ENCODE peak calls at places on chromosomes 5 and 9, in five cellular contexts. S is GM12878, D is upper lobe of left lung, H is A549, C is HepG2. V is an unnamed sample.

GRCh38 chr5:107450531-107450930 is 220.2 kb downstream of the EFNA5 start:
- ATAC-seq in S (peak; percentile 26), D (no peak), H (no peak), C (no peak), V (no peak)

GRCh38 chr9:137085918-137086530 is 761 bp upstream of the MAN1B1 start:
- ATAC-seq in S (peak; percentile 3), D (peak; percentile 1), H (peak; percentile 30), C (peak; percentile 51), V (peak; percentile 15)

GRCh38 chr9:130466537-130467217 is 21.9 kb downstream of the ASS1 start:
- ATAC-seq in S (no peak), D (no peak), H (no peak), C (peak; percentile 17), V (no peak)

GRCh38 chr9:131585375-131585774 is 40.1 kb downstream of the PRRT1B start:
- ATAC-seq in S (peak; percentile 71), D (no peak), H (no peak), C (no peak), V (no peak)

GRCh38 chr9:95852059-95853032 is 23.1 kb upstream of the ERCC6L2 start:
- ATAC-seq in S (peak; percentile 94), D (no peak), H (no peak), C (no peak), V (no peak)

GRCh38 chr9:36207016-36207415 is 16.3 kb downstream of the CLTA start:
- ATAC-seq in S (no peak), D (no peak), H (no peak), C (peak; percentile 40), V (no peak)

GRCh38 chr9:37974506-37975173 is 70.7 kb upstream of the SLC25A51 start:
- ATAC-seq in S (no peak), D (no peak), H (peak; percentile 69), C (no peak), V (no peak)

GRCh38 chr9:124870723-124871122 is 8.8 kb downstream of the ARPC5L start:
- ATAC-seq in S (peak; percentile 2), D (no peak), H (no peak), C (no peak), V (no peak)

GRCh38 chr9:87799503-87799902 is 73.6 kb downstream of the CTSL start:
- ATAC-seq in S (no peak), D (no peak), H (no peak), C (no peak), V (no peak)

GRCh38 chr5:32771037-32771436 is 59.9 kb downstream of the NPR3 start:
- ATAC-seq in S (no peak), D (no peak), H (no peak), C (no peak), V (no peak)

GRCh38 chr5:158573829-158574228 is 525.9 kb downstream of the EBF1 start:
- ATAC-seq in S (no peak), D (no peak), H (no peak), C (no peak), V (no peak)

GRCh38 chr9:121628401-121628800 is 23.0 kb upstream of the DAB2IP start:
- ATAC-seq in S (no peak), D (no peak), H (no peak), C (no peak), V (no peak)

GRCh38 chr9:93702261-93702660 is 125.9 kb downstream of the PHF2 start:
- ATAC-seq in S (no peak), D (no peak), H (no peak), C (no peak), V (no peak)

GRCh38 chr9:32986971-32987370 is 14.5 kb downstream of the APTX start:
- ATAC-seq in S (no peak), D (no peak), H (no peak), C (no peak), V (no peak)

GRCh38 chr9:134778841-134779411 is 101.7 kb upstream of the FCN2 start:
- ATAC-seq in S (peak; percentile 77), D (peak; percentile 24), H (peak; percentile 93), C (peak; percentile 92), V (peak; percentile 82)

DNA sequence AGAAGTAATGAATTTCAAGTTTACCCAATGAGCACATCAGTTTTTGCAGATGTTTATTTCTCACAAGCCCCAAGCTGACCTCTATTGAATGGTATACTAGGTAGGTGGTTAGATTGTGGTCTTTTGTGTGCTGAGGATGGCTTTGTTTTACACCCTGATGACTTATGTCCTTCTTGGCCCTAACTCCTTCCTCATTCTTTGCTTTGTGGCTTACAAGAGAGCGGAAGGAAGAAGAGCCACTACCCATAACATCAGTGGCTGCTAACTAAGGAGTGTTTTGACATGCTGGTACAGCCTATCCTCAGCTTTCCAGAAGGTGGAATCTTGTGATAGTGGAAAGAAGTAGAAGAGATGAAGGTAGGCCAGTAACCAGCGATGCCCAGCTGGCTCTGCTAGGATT is 85.7 kb upstream of the NTRK2 start:
- ATAC-seq in S (no peak), D (no peak), H (no peak), C (no peak), V (no peak)
- TF ChIP-seq EP300 in S (no peak), D (no peak), H (no peak), C (no peak), V (no peak)

GRCh38 chr5:93164690-93165089 is 416.3 kb downstream of the NR2F1-AS1 start:
- ATAC-seq in S (no peak), D (no peak), H (no peak), C (no peak), V (no peak)
- TF ChIP-seq EP300 in S (no peak), D (no peak), H (no peak), C (no peak), V (no peak)

DNA sequence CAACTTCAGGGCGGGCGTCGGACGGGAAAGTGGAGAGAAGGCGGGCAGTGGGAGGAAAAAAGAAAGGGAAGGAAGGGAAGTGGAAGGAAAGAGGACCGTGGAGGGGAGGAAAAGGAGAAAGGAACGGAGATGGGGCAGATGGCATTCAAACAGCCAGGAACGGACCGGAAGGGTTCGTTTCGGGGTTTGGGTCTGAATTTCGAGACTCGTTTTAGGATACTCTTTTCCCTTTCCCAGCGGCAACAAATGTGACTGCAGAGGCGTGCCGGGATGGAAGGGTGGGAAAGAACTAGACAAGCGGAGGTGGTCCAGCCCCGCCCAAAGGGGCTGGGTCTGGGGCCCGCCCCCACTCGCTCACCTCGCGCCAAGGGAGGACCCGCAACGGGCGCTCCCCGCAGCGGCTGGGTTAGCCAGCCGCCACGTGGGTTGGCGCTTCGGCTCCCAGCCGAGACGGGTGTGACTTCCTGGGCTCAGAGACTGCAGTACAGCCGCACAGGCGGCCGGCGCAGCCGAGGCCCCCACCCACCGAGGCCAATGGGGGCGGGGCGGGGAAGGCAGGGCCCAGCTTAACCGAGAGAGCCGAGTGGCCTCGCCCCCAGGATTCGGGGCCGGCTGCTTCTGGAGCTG is 2.7 kb downstream of the VCAN start:
- ATAC-seq in S (peak; percentile 68), D (peak; percentile 81), H (peak; percentile 80), C (peak; percentile 19), V (peak; percentile 67)
- TF ChIP-seq EP300 in S (no peak), D (no peak), H (no peak), C (no peak), V (no peak)

DNA sequence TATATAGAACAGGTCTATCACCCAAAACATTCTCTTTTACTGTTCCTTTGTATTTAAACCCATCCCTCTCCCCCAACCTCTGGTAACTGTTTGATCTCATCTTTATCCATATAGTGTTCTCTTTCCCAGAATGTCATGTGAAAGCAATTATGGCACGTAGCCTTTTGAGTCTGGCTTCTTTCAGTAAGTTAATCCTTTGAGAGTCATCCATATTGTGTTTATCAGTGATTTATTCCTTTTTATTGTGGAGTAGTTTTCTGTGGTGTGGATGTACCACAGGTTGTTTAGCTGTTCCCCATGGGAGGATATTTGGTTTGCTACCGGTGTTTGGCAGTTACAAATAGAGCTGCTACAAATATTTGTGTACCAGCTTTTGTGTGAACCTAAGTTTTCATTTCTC is 38.0 kb downstream of the HMGXB3 start:
- ATAC-seq in S (no peak), D (no peak), H (no peak), C (no peak), V (no peak)
- TF ChIP-seq EP300 in S (no peak), D (no peak), H (no peak), C (no peak), V (no peak)

DNA sequence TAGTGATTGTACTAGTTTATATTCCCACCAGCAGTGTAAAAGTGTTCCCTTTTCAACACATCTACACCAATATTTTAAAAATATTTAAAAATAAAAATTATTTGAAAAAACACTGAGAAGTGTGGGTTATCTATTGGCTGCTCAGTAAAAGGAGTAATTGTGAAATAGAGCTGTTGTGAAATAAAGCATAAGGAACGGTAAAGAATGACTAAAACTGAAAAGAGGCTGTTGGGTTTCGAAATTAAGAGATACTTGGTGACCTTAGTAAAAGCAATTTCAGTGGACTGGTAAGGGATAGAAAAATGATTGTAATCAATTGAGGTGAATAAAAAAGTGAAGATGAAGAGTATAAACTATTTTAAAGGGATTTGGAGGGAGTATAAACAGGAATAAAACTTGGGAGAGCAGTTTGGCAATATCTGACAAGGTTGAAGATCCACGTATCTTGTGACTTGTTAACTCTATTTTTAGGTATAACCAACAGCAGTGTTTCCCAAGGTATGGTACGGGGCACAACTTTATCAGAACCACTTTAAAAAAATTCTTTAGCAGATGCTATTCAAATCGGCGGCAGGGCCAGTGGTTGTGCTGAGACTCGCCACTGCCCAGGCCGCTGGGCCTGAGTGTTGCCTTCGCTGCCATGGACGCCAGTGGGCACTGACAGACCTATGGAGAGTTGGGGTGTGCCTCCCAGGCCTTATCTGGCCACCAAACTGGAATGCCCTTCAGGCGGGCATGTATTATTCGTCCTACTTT is 63.3 kb downstream of the TMEM38B start:
- ATAC-seq in S (peak; percentile 39), D (no peak), H (no peak), C (no peak), V (no peak)
- TF ChIP-seq EP300 in S (no peak), D (no peak), H (no peak), C (no peak), V (no peak)

DNA sequence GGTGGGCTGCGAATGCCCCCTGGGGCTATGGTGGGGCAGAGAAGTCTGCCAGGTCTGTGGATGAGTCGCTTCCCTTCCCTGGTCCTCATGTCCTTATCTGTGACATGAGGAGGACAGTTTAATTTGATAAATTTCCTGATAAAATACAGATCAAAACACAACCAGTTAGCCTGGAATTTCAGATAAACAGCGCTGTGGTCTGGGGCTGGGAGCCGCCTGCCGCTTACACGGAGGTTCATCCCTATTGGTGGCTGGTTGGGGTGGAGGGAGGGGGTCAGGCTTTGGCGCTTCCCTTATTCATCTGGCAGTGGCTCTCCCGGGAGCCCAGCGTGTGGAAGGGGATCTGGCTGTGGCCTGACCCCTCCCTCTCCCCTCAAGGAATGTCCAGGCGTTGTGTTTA is 17.9 kb downstream of the CRB2 start:
- ATAC-seq in S (no peak), D (no peak), H (no peak), C (no peak), V (no peak)
- TF ChIP-seq EP300 in S (no peak), D (no peak), H (no peak), C (no peak), V (no peak)

GRCh38 chr5:68949711-68950110 is 144.1 kb upstream of the SLC30A5 start:
- ATAC-seq in S (no peak), D (no peak), H (no peak), C (no peak), V (no peak)

GRCh38 chr5:68949256-68949655 is 144.6 kb upstream of the SLC30A5 start:
- ATAC-seq in S (no peak), D (no peak), H (no peak), C (no peak), V (no peak)

GRCh38 chr5:68953151-68953884 is 140.5 kb upstream of the SLC30A5 start:
- ATAC-seq in S (no peak), D (no peak), H (no peak), C (no peak), V (peak; percentile 61)

GRCh38 chr5:68946728-68947127 is 147.1 kb upstream of the SLC30A5 start:
- ATAC-seq in S (no peak), D (no peak), H (no peak), C (no peak), V (no peak)

GRCh38 chr5:68950111-68950510 is 143.7 kb upstream of the SLC30A5 start:
- ATAC-seq in S (no peak), D (peak; percentile 27), H (no peak), C (no peak), V (no peak)
- TF ChIP-seq EP300 in S (no peak), D (no peak), H (no peak), C (no peak), V (no peak)

GRCh38 chr5:121158433-121158832 is 693.2 kb upstream of the FTMT start:
- ATAC-seq in S (no peak), D (no peak), H (no peak), C (no peak), V (no peak)
- TF ChIP-seq EP300 in S (no peak), D (no peak), H (no peak), C (no peak), V (no peak)

V was measured in gastroesophageal sphincter.